ENCODE peak calls at places on chromosomes 16 and 17, in seven cellular contexts. Q, J, G, S, C, H and Z are unnamed samples.

GRCh38 chr16:83606486-83607030 is 201.2 kb upstream of the HSBP1 start:
- DNase-seq in Q (no peak), G (no peak), H (no peak), C (no peak), J (no peak), S (no peak), Z (no peak)

GRCh38 chr17:77879896-77880280 is 78.6 kb upstream of the TNRC6C start:
- DNase-seq in Q (no peak), J (no peak), C (no peak), H (no peak), G (no peak), S (no peak), Z (no peak)

GRCh38 chr16:59046335-59046734 is 312.2 kb upstream of the GOT2 start:
- DNase-seq in H (peak), C (no peak), S (no peak), G (no peak), Q (no peak), J (no peak), Z (no peak)

GRCh38 chr17:29592850-29593545 is at the start of gene ANKRD13B:
- DNase-seq in J (peak), G (no peak), C (peak), S (no peak), H (no peak), Q (peak), Z (peak)

GRCh38 chr17:57213180-57213825 is 43.0 kb upstream of the MSI2 start:
- DNase-seq in S (no peak), Q (no peak), J (no peak), G (no peak), C (no peak), H (no peak), Z (no peak)

GRCh38 chr17:72613411-72614292 is 478.8 kb downstream of the SLC39A11 start:
- DNase-seq in Q (no peak), G (no peak), C (no peak), S (peak), J (no peak), H (peak), Z (no peak)

GRCh38 chr17:55341432-55341831 is 76.7 kb downstream of the HLF start:
- DNase-seq in S (peak), G (no peak), H (peak), C (no peak), J (no peak), Q (no peak), Z (no peak)

GRCh38 chr17:49494937-49495841 is at the start of gene NGFR:
- DNase-seq in J (peak), Q (peak), G (no peak), S (no peak), H (peak), C (peak), Z (peak)

GRCh38 chr17:74402070-74402469 is 29.8 kb upstream of the GPRC5C start:
- DNase-seq in Q (no peak), H (no peak), S (no peak), C (no peak), J (no peak), G (no peak), Z (no peak)

GRCh38 chr16:84191466-84191865 is 509 bp downstream of the ADAD2 start:
- DNase-seq in G (no peak), J (no peak), C (no peak), Q (no peak), H (no peak), S (no peak), Z (no peak)

GRCh38 chr17:27415090-27415795 is 41.0 kb upstream of the KSR1 start:
- DNase-seq in G (no peak), Q (no peak), S (no peak), H (no peak), J (no peak), C (no peak), Z (no peak)

GRCh38 chr17:4220655-4221054 is 43.1 kb downstream of the ANKFY1 start:
- DNase-seq in S (no peak), Q (no peak), G (peak), C (no peak), J (no peak), H (peak), Z (no peak)

GRCh38 chr16:3187798-3188674 is at the start of gene OR1F1:
- DNase-seq in G (no peak), J (no peak), Q (no peak), C (peak), S (peak), H (peak), Z (peak)

GRCh38 chr17:48925991-48926342 is 17.8 kb downstream of the UBE2Z start:
- DNase-seq in Q (no peak), C (no peak), S (no peak), H (no peak), G (no peak), J (no peak), Z (no peak)

GRCh38 chr17:50721194-50722010 is 2.0 kb downstream of the LUC7L3 start:
- DNase-seq in G (no peak), Q (no peak), S (no peak), J (no peak), H (peak), C (no peak), Z (no peak)

GRCh38 chr16:56861092-56861610 is 3.9 kb upstream of the SLC12A3 start:
- DNase-seq in Q (no peak), H (no peak), J (no peak), C (peak), S (no peak), G (no peak), Z (no peak)

GRCh38 chr17:676965-677364 is 37.7 kb downstream of the VPS53 start:
- DNase-seq in C (no peak), Q (no peak), J (no peak), S (no peak), H (no peak), G (no peak), Z (no peak)

GRCh38 chr16:89009343-89010209 is 32.6 kb upstream of the CBFA2T3 start:
- DNase-seq in C (peak), H (no peak), G (no peak), Q (no peak), J (no peak), S (no peak), Z (peak)

GRCh38 chr17:83173997-83174858 is 94.8 kb downstream of the METRNL start:
- DNase-seq in Q (no peak), S (no peak), C (peak), G (no peak), H (peak), J (no peak), Z (peak)

GRCh38 chr16:70601576-70602575 is 44.5 kb upstream of the IL34 start:
- DNase-seq in C (no peak), J (no peak), S (peak), Q (no peak), H (no peak), G (no peak), Z (no peak)

GRCh38 chr17:59800530-59800942 is 92.2 kb downstream of the TUBD1 start:
- DNase-seq in S (no peak), C (no peak), Q (no peak), J (no peak), G (no peak), H (no peak), Z (no peak)

GRCh38 chr17:12789075-12789975 is at the start of gene ARHGAP44:
- DNase-seq in G (no peak), Q (peak), J (peak), C (peak), H (peak), S (peak), Z (peak)

GRCh38 chr17:32496348-32497078 is 9.7 kb downstream of the CDK5R1 start:
- DNase-seq in C (no peak), Q (no peak), J (no peak), G (peak), S (peak), H (peak), Z (no peak)

GRCh38 chr16:57630402-57630787 is 2.0 kb downstream of the ADGRG1 start:
- DNase-seq in H (no peak), S (no peak), C (no peak), G (no peak), J (no peak), Q (no peak), Z (no peak)